ENCODE peak calls at places on chromosomes 2 and 18, in six cellular contexts. U is iPS DF 6.9, P is stomach, C is psoas muscle, J is tibial artery, X is heart left ventricle. Q is an unnamed sample. For H3K9me3, the result is how much of the 10 kb centered on the place peaks cover.

GRCh38 chr2:9805435-9806297 is 37.6 kb upstream of the TAF1B start:
- DNase-seq in U (no peak), P (no peak), C (no peak), J (peak), X (no peak), Q (no peak)

GRCh38 chr2:45138904-45139303 is 129.7 kb upstream of the SIX2 start:
- DNase-seq in U (no peak), P (no peak), C (no peak), J (no peak), X (no peak), Q (no peak)

GRCh38 chr2:224479826-224480225 is 77.9 kb upstream of the FAM124B start:
- DNase-seq in U (no peak), P (no peak), C (no peak), J (no peak), X (no peak), Q (no peak)

GRCh38 chr2:15177103-15177502 is 384.0 kb downstream of the NBAS start:
- DNase-seq in U (no peak), P (no peak), C (no peak), J (no peak), X (no peak), Q (no peak)

GRCh38 chr2:240197439-240198139 is 57.1 kb upstream of the OTOS start:
- DNase-seq in U (no peak), P (peak), C (no peak), J (peak), X (no peak), Q (no peak)

GRCh38 chr2:237072067-237072931 is 13.4 kb upstream of the COPS8 start:
- DNase-seq in U (peak), P (peak), C (peak), J (peak), X (peak), Q (peak)

GRCh38 chr2:197088694-197089093 is 162.2 kb upstream of the PGAP1 start:
- DNase-seq in U (no peak), P (no peak), C (no peak), J (no peak), X (no peak), Q (no peak)

GRCh38 chr18:11500153-11501122 is 109.0 kb upstream of the SLC35G4 start:
- DNase-seq in U (no peak), P (no peak), C (peak), J (no peak), X (no peak), Q (peak)

GRCh38 chr18:2482711-2483475 is 88.4 kb downstream of the METTL4 start:
- DNase-seq in U (no peak), P (no peak), C (no peak), J (no peak), X (no peak), Q (no peak)

GRCh38 chr18:4453712-4454547 is 1.2 kb downstream of the DLGAP1 start:
- DNase-seq in U (no peak), P (no peak), C (peak), J (no peak), X (no peak), Q (no peak)

GRCh38 chr2:222791946-222792649 is 68.7 kb upstream of the ACSL3 start:
- DNase-seq in U (no peak), P (no peak), C (peak), J (peak), X (peak), Q (no peak)

GRCh38 chr2:172572981-172573380 is 17.1 kb downstream of the PDK1 start:
- DNase-seq in U (no peak), P (no peak), C (no peak), J (no peak), X (no peak), Q (no peak)

GRCh38 chr2:128544321-128545037 is 225.8 kb upstream of the HS6ST1 start:
- DNase-seq in U (no peak), P (peak), C (no peak), J (no peak), X (no peak), Q (no peak)

GRCh38 chr2:11697103-11697871 is 27.3 kb upstream of the NTSR2 start:
- DNase-seq in U (no peak), P (no peak), C (peak), J (peak), X (peak), Q (peak)

GRCh38 chr18:8176105-8176504 is 433.1 kb upstream of the RAB12 start:
- DNase-seq in U (no peak), P (no peak), C (no peak), J (no peak), X (no peak), Q (no peak)

GRCh38 chr2:219569041-219569440 is 2.3 kb downstream of the OBSL1 start:
- DNase-seq in U (no peak), P (no peak), C (no peak), J (no peak), X (no peak), Q (no peak)

GRCh38 chr2:8015848-8016580 is 665.8 kb upstream of the ID2 start:
- DNase-seq in U (no peak), P (no peak), C (no peak), J (no peak), X (no peak), Q (no peak)

DNA sequence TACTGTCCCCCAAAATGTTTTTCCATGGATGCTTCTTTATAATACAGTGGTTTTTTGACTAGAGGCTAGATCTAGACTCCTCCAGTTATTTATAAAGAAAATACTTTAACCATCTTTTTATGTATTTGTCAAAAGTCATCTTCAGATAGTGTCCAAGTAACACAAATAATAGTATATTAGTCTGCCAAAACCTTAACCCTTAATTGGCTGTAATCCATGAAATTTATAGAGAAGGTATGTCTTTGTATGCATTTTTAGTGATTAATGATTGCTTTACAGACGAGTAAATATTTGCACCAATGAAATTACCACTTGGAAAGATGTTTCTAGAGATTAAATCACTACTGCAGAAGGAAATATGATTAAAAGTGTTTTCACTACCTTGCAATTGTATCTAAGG is 451.8 kb upstream of the NRXN1 start:
- DNase-seq in U (no peak), P (no peak), C (no peak), J (no peak), X (no peak), Q (no peak)
- H3K9me3 ChIP-seq in U (under half), P (under half), C (under half), J (under half), X (under half), Q (under half)

DNA sequence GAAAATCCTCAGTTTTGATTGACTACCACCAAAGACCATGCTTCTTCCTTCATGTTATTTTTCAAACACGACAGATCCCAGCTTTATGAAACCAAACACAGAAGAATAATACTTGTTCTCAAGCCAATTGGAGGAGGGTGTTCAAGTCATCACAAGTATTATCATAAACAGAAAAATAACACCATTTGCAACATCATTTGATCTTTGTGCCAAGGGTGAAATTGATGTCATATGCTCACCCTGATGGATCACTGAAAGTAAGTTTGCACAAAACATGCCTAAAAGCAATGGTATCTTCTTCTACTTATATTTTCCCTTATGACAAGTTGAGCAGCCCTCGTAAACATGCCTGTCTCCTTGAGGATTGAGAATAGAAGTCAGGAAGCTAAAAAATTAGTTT is 448.1 kb upstream of the ZEB2 start:
- DNase-seq in U (no peak), P (no peak), C (no peak), J (no peak), X (no peak), Q (no peak)
- H3K9me3 ChIP-seq in U (under half), P (under half), C (under half), J (under half), X (under half), Q (under half)

GRCh38 chr18:72612894-72613537 is 68.9 kb upstream of the CBLN2 start:
- DNase-seq in U (no peak), P (no peak), C (no peak), J (no peak), X (no peak), Q (no peak)
- H3K9me3 ChIP-seq in U (under half), P (under half), C (under half), J (under half), X (under half), Q (under half)

GRCh38 chr18:78891185-78891762 is 88.3 kb upstream of the SALL3 start:
- DNase-seq in U (no peak), P (no peak), C (no peak), J (no peak), X (no peak), Q (no peak)
- H3K9me3 ChIP-seq in U (under half), P (under half), C (under half), J (under half), X (under half), Q (under half)

DNA sequence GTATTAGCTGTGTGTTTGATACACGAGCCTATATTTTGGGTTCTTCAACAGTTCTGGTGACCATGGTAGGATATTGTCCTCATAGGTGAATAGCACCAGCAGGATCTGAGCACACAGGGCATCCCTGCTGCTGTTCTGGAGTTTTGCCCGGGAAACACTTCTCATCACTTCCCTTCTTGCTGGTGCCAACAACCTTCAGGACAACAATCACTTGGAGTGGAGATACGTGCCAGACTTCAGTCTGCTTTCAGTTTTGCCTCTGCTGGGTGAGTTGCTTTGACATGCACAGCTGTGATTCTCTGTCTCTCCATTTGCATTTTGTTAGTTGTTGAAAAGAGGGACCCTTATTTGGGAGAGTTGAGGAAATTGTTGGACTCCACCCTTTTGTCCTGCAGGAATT is 1347.2 kb upstream of the DDX18 start:
- DNase-seq in U (no peak), P (no peak), C (no peak), J (no peak), X (no peak), Q (no peak)
- H3K9me3 ChIP-seq in U (under half), P (under half), C (under half), J (under half), X (under half), Q (under half)

GRCh38 chr18:13620818-13621445 is 105.4 kb downstream of the FAM210A start:
- DNase-seq in U (no peak), P (no peak), C (no peak), J (no peak), X (no peak), Q (no peak)

GRCh38 chr18:13618760-13619438 is 107.5 kb downstream of the FAM210A start:
- DNase-seq in U (no peak), P (no peak), C (no peak), J (no peak), X (no peak), Q (no peak)

GRCh38 chr18:13617826-13618515 is 108.4 kb downstream of the FAM210A start:
- DNase-seq in U (no peak), P (no peak), C (no peak), J (no peak), X (no peak), Q (no peak)

GRCh38 chr18:13620206-13620672 is 106.1 kb downstream of the FAM210A start:
- DNase-seq in U (no peak), P (no peak), C (no peak), J (no peak), X (no peak), Q (no peak)

GRCh38 chr18:13619505-13620205 is 106.7 kb downstream of the FAM210A start:
- DNase-seq in U (no peak), P (no peak), C (no peak), J (no peak), X (no peak), Q (no peak)
- H3K9me3 ChIP-seq in U (under half), P (under half), C (under half), J (under half), X (under half), Q (under half)

DNA sequence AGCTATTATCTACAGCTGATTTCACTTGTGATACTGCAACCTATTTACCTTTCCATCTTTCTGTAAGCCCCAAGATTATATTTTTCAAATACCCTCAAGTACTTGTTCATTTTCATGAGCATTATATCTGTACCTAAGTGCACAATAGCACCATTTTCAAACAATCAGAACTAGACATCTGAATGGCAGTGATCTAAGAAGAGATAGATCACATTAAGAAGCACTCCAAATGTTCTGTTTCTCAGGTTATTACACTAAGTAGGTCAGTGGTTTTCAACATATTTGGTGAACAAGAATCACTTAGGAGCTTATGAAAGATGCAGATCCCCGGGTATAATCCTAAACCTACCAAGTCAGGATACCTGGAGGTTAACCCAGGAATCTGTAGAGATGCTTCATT is 872.7 kb downstream of the DCDC2C start:
- DNase-seq in U (no peak), P (no peak), C (no peak), J (no peak), X (no peak), Q (no peak)
- H3K9me3 ChIP-seq in U (under half), P (under half), C (under half), J (under half), X (under half), Q (under half)

GRCh38 chr2:80706951-80707350 is 402.4 kb upstream of the LRRTM1 start:
- DNase-seq in U (no peak), P (no peak), C (no peak), J (no peak), X (no peak), Q (no peak)
- H3K9me3 ChIP-seq in U (under half), P (under half), C (under half), J (under half), X (under half), Q (under half)

GRCh38 chr2:51324028-51324427 is 292.1 kb upstream of the NRXN1 start:
- DNase-seq in U (no peak), P (no peak), C (no peak), J (no peak), X (no peak), Q (no peak)
- H3K9me3 ChIP-seq in U (under half), P (under half), C (under half), J (under half), X (under half), Q (under half)

DNA sequence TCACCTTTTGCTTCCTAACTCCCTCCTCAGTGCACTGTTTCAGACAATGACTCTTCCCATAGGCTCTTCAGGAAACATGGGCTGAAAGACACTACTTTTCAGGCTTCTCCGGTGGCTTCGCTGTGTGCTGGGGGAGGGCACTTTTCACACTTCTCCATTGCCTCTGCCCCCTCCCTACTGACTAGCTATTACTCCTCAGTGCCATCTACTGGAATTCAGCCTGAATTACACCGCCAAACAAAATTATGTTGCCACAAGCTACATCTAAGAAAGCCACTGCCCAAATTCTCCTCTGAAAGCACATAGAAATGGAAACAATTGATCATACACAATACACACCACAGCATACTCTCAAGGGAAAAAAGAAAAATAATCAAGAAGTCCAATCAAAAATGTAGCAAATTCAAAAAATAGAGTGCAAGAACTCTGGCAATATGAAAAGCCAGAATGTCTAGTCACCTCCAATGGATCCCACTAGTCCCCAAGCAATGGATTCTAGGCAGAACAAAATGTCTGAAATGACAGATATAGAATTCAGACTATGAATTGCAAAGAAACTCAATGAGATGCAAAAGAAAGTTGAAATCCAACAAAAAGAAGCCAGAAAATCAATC is 1139.4 kb upstream of the GYPC start:
- DNase-seq in U (peak), P (no peak), C (no peak), J (no peak), X (no peak), Q (no peak)
- H3K9me3 ChIP-seq in U (under half), P (under half), C (under half), J (under half), X (under half), Q (under half)